ENCODE peak calls at places on chromosome 5, in four cellular contexts. G is HS-5, U is H9, L is ureter. F is an unnamed sample.

GRCh38 chr5:154329519-154329918 is 116.3 kb upstream of the SAP30L start:
- DNase-seq in G (no peak), U (no peak), L (no peak), F (no peak)

GRCh38 chr5:13921573-13921972 is 22.9 kb downstream of the DNAH5 start:
- DNase-seq in G (no peak), U (no peak), L (no peak), F (no peak)

GRCh38 chr5:97009212-97009898 is 73.5 kb downstream of the LNPEP start:
- DNase-seq in G (no peak), U (no peak), L (no peak), F (no peak)

GRCh38 chr5:2199697-2200096 is 317.0 kb upstream of the IRX4 start:
- DNase-seq in G (no peak), U (no peak), L (peak), F (no peak)

GRCh38 chr5:223791-224190 is 5.7 kb downstream of the SDHA start:
- DNase-seq in G (no peak), U (no peak), L (no peak), F (no peak)

GRCh38 chr5:178123987-178124925 is 6.6 kb upstream of the RMND5B start:
- DNase-seq in G (no peak), U (no peak), L (peak), F (no peak)

GRCh38 chr5:90747175-90747574 is 188.6 kb downstream of the ADGRV1 start:
- DNase-seq in G (no peak), U (no peak), L (no peak), F (no peak)

GRCh38 chr5:141488591-141489478 is at the start of gene PCDHGC5:
- DNase-seq in G (no peak), U (no peak), L (no peak), F (no peak)

GRCh38 chr5:88183255-88183654 is 85.4 kb downstream of the TMEM161B start:
- DNase-seq in G (no peak), U (no peak), L (no peak), F (no peak)

GRCh38 chr5:42555797-42556196 is 132.6 kb downstream of the GHR start:
- DNase-seq in G (no peak), U (no peak), L (no peak), F (no peak)

GRCh38 chr5:143564417-143564816 is 160.9 kb upstream of the NR3C1 start:
- DNase-seq in G (no peak), U (no peak), L (no peak), F (no peak)

GRCh38 chr5:76384189-76384588 is 18.9 kb upstream of the IQGAP2 start:
- DNase-seq in G (no peak), U (no peak), L (no peak), F (no peak)

GRCh38 chr5:84378961-84379360 is 5.7 kb downstream of the EDIL3 start:
- DNase-seq in G (no peak), U (no peak), L (no peak), F (no peak)

GRCh38 chr5:8417316-8418048 is 548.5 kb downstream of the MTRR start:
- DNase-seq in G (no peak), U (no peak), L (no peak), F (no peak)

GRCh38 chr5:35488786-35489185 is 128.9 kb upstream of the SPEF2 start:
- DNase-seq in G (no peak), U (no peak), L (no peak), F (no peak)

GRCh38 chr5:79962580-79963222 is 28.4 kb downstream of the MTX3 start:
- DNase-seq in G (peak), U (no peak), L (no peak), F (no peak)

GRCh38 chr5:174056064-174056842 is 10.7 kb downstream of the NSG2 start:
- DNase-seq in G (no peak), U (no peak), L (no peak), F (no peak)

GRCh38 chr5:134536876-134537275 is 11.4 kb downstream of the JADE2 start:
- DNase-seq in G (no peak), U (no peak), L (no peak), F (peak)